ENCODE peak calls at places on chromosomes 6 and 20, in ten cellular contexts. P is heart right ventricle; A is activated CD4-positive, alpha-beta T cell treated with anti-CD3 and anti-CD28 coated beads, Interleukin-2, amount 50 U/mL, for 1 hour; E is IMR-90; D is esophagus squamous epithelium; M is activated gamma-delta T cell; H is ACHN; U is A549; K is left lung; B is stimulated activated CD4-positive, alpha-beta T cell treated with anti-CD3 and anti-CD28 coated beads, Interleukin-2, amount 100 ng/mL, for 24 hours. T is an unnamed sample.

GRCh38 chr6:106099235-106099537 is 13.1 kb downstream of the PRDM1 start:
- DNase-seq in U (no peak), K (no peak), E (no peak), B (no peak), M (no peak), P (no peak), H (no peak), A (no peak), D (no peak), T (no peak)

GRCh38 chr6:99522531-99522930 is 7.3 kb upstream of the USP45 start:
- DNase-seq in H (peak; percentile 86), D (no peak), M (no peak), K (no peak), P (no peak), E (peak; percentile 71), A (no peak), U (peak; percentile 68), B (no peak), T (no peak)

GRCh38 chr6:119637768-119638167 is 288.2 kb upstream of the MAN1A1 start:
- DNase-seq in D (no peak), B (no peak), H (no peak), M (no peak), K (no peak), U (no peak), A (no peak), P (no peak), E (no peak), T (no peak)

GRCh38 chr6:138970856-138971425 is 17.1 kb downstream of the REPS1 start:
- DNase-seq in P (no peak), A (no peak), H (peak; percentile 88), B (no peak), D (no peak), K (no peak), E (peak; percentile 95), M (no peak), U (peak; percentile 37), T (no peak)

GRCh38 chr6:146881228-146882181 is 282.7 kb downstream of the ADGB start:
- DNase-seq in E (peak; percentile 20), D (no peak), M (no peak), A (no peak), K (no peak), H (no peak), U (no peak), B (no peak), P (no peak), T (no peak)

GRCh38 chr6:33700391-33701050 is 11.0 kb downstream of the UQCC2 start:
- DNase-seq in H (peak; percentile 76), E (peak; percentile 70), D (no peak), M (no peak), K (no peak), U (peak; percentile 77), P (peak; percentile 62), A (peak; percentile 79), B (peak; percentile 77), T (peak; percentile 25)

GRCh38 chr6:10099086-10099499 is 315.8 kb downstream of the TFAP2A start:
- DNase-seq in D (no peak), U (no peak), E (no peak), H (no peak), P (no peak), B (no peak), M (no peak), A (no peak), K (peak; percentile 77), T (no peak)

GRCh38 chr20:61757-62156 is 25.7 kb upstream of the DEFB125 start:
- DNase-seq in K (no peak), U (peak; percentile 39), E (no peak), M (no peak), D (no peak), H (no peak), B (no peak), P (no peak), A (no peak), T (no peak)

GRCh38 chr6:47009583-47009982 is 32.5 kb downstream of the ADGRF1 start:
- DNase-seq in A (no peak), K (no peak), H (no peak), P (no peak), M (no peak), U (no peak), B (no peak), E (no peak), D (no peak), T (no peak)

GRCh38 chr6:53805725-53806124 is 10.9 kb downstream of the LRRC1 start:
- DNase-seq in B (peak; percentile 7), M (no peak), U (no peak), E (no peak), H (no peak), K (no peak), D (no peak), P (no peak), A (no peak), T (no peak)

GRCh38 chr6:97473979-97474378 is 191.0 kb upstream of the MMS22L start:
- DNase-seq in E (no peak), D (no peak), B (no peak), K (no peak), H (no peak), A (no peak), M (no peak), U (no peak), P (no peak), T (no peak)

GRCh38 chr6:34543421-34543820 is 12.7 kb downstream of the SPDEF start:
- DNase-seq in A (no peak), E (peak; percentile 65), K (no peak), P (no peak), M (no peak), B (no peak), D (no peak), H (peak; percentile 14), U (no peak), T (no peak)

GRCh38 chr6:9522101-9522500 is 892.8 kb downstream of the TFAP2A start:
- DNase-seq in B (no peak), U (no peak), A (no peak), D (no peak), E (no peak), P (no peak), K (no peak), M (no peak), H (no peak), T (no peak)

GRCh38 chr20:10671221-10671849 is 2.5 kb downstream of the JAG1 start:
- DNase-seq in U (peak; percentile 94), A (peak; percentile 15), B (peak; percentile 27), K (peak; percentile 89), D (peak; percentile 69), M (no peak), H (peak; percentile 93), E (peak; percentile 94), P (peak; percentile 68), T (peak; percentile 88)

GRCh38 chr6:83430606-83431544 is at the start of gene ME1:
- DNase-seq in P (peak; percentile 80), B (peak; percentile 36), D (no peak), U (peak; percentile 90), M (peak; percentile 46), H (peak; percentile 85), K (peak; percentile 94), A (peak; percentile 1), E (peak; percentile 86), T (peak; percentile 67)

GRCh38 chr6:71364910-71365542 is 76.4 kb downstream of the OGFRL1 start:
- DNase-seq in P (no peak), U (no peak), D (no peak), M (no peak), K (no peak), E (peak; percentile 20), B (no peak), H (no peak), A (no peak), T (no peak)

GRCh38 chr6:143595256-143596036 is 82.3 kb upstream of the PHACTR2 start:
- DNase-seq in A (no peak), K (no peak), M (no peak), B (no peak), H (no peak), P (no peak), U (no peak), E (no peak), D (no peak), T (no peak)

GRCh38 chr6:138456393-138456775 is 42.9 kb downstream of the NHSL1 start:
- DNase-seq in A (no peak), B (no peak), P (no peak), E (no peak), K (no peak), D (no peak), M (no peak), U (no peak), H (no peak), T (no peak)

GRCh38 chr6:91149914-91150674 is 563.2 kb upstream of the MAP3K7 start:
- DNase-seq in E (no peak), P (no peak), K (no peak), B (no peak), D (no peak), M (no peak), A (no peak), U (no peak), H (no peak), T (no peak)

GRCh38 chr6:13761361-13762036 is 49.9 kb upstream of the RANBP9 start:
- DNase-seq in A (no peak), P (no peak), H (no peak), M (no peak), U (no peak), D (no peak), E (peak; percentile 25), K (no peak), B (no peak), T (no peak)

GRCh38 chr6:107264357-107264831 is 149.1 kb upstream of the BEND3 start:
- DNase-seq in E (peak; percentile 89), A (no peak), H (peak; percentile 38), K (no peak), P (no peak), B (no peak), D (no peak), U (peak; percentile 78), M (no peak), T (peak; percentile 19)

GRCh38 chr6:83853968-83854501 is 875 bp downstream of the RIPPLY2 start:
- DNase-seq in U (no peak), B (no peak), E (no peak), H (no peak), K (no peak), P (no peak), A (no peak), M (no peak), D (no peak), T (no peak)

GRCh38 chr6:53752856-53753255 is 41.9 kb upstream of the LRRC1 start:
- DNase-seq in M (no peak), D (no peak), H (no peak), K (no peak), P (no peak), B (no peak), A (no peak), E (peak; percentile 72), U (no peak), T (no peak)

GRCh38 chr6:23905301-23905700 is 220.7 kb upstream of the NRSN1 start:
- DNase-seq in B (no peak), P (no peak), H (no peak), M (no peak), E (no peak), U (no peak), A (no peak), K (no peak), D (no peak), T (no peak)

GRCh38 chr6:151616091-151616513 is 122.3 kb downstream of the CCDC170 start:
- DNase-seq in A (no peak), H (no peak), D (no peak), P (no peak), K (no peak), M (no peak), B (no peak), U (no peak), E (no peak), T (no peak)

GRCh38 chr20:50405235-50405914 is 104.8 kb upstream of the PTPN1 start:
- DNase-seq in E (no peak), M (no peak), U (no peak), A (no peak), D (no peak), H (no peak), P (no peak), K (no peak), B (no peak), T (no peak)

GRCh38 chr6:93644611-93645010 is 225.3 kb upstream of the EPHA7 start:
- DNase-seq in H (no peak), A (no peak), K (no peak), E (no peak), P (no peak), B (no peak), M (no peak), D (no peak), U (no peak), T (no peak)

GRCh38 chr6:37051138-37052026 is 45.9 kb downstream of the FGD2 start:
- DNase-seq in K (peak; percentile 99), H (peak; percentile 65), U (peak; percentile 78), M (peak; percentile 84), A (peak; percentile 91), B (peak; percentile 93), D (peak; percentile 37), P (peak; percentile 93), E (peak; percentile 61), T (peak; percentile 72)